ENCODE peak calls at places on chromosome 22, in eight cellular contexts. E is body of pancreas, Z is lung, N is mammary epithelial cell, J is tibial nerve, U is psoas muscle, D is tibial artery, K is neural progenitor cell. C is an unnamed sample.

GRCh38 chr22:30212363-30212995 is 34.1 kb downstream of the LIF start:
- DNase-seq in E (peak; percentile 92), Z (peak; percentile 89), N (peak; percentile 99), J (peak; percentile 46), U (peak; percentile 69), D (peak; percentile 81), K (no peak), C (peak; percentile 75)

GRCh38 chr22:35984776-35985175 is 43.8 kb downstream of the RBFOX2 start:
- DNase-seq in E (no peak), Z (no peak), N (no peak), J (no peak), U (no peak), D (no peak), K (no peak), C (no peak)

GRCh38 chr22:47810505-47811500 is 1048.4 kb downstream of the TBC1D22A start:
- DNase-seq in E (no peak), Z (no peak), N (no peak), J (no peak), U (no peak), D (no peak), K (no peak), C (no peak)

GRCh38 chr22:35456757-35457156 is 56.8 kb downstream of the MCM5 start:
- DNase-seq in E (no peak), Z (no peak), N (no peak), J (no peak), U (no peak), D (no peak), K (no peak), C (no peak)

GRCh38 chr22:36299295-36299694 is 46.4 kb downstream of the APOL1 start:
- DNase-seq in E (no peak), Z (no peak), N (no peak), J (no peak), U (no peak), D (no peak), K (no peak), C (no peak)

GRCh38 chr22:46896166-46896565 is 133.7 kb downstream of the TBC1D22A start:
- DNase-seq in E (no peak), Z (no peak), N (no peak), J (no peak), U (no peak), D (no peak), K (no peak), C (no peak)

GRCh38 chr22:29260601-29261315 is 7.0 kb downstream of the RHBDD3 start:
- DNase-seq in E (peak; percentile 86), Z (no peak), N (no peak), J (no peak), U (no peak), D (no peak), K (no peak), C (no peak)

GRCh38 chr22:46894081-46894671 is 131.7 kb downstream of the TBC1D22A start:
- DNase-seq in E (no peak), Z (no peak), N (no peak), J (no peak), U (no peak), D (no peak), K (no peak), C (no peak)

GRCh38 chr22:24977370-24978230 is 25.1 kb downstream of the KIAA1671 start:
- DNase-seq in E (peak; percentile 54), Z (no peak), N (no peak), J (peak; percentile 55), U (peak; percentile 43), D (peak; percentile 66), K (peak; percentile 49), C (no peak)

GRCh38 chr22:48705159-48705916 is 1122.3 kb downstream of the BRD1 start:
- DNase-seq in E (no peak), Z (no peak), N (no peak), J (no peak), U (no peak), D (no peak), K (peak; percentile 45), C (no peak)

GRCh38 chr22:45880732-45881523 is 96.0 kb downstream of the WNT7B start:
- DNase-seq in E (peak; percentile 12), Z (no peak), N (no peak), J (no peak), U (no peak), D (no peak), K (peak; percentile 55), C (no peak)

GRCh38 chr22:21937821-21938070 is 14.9 kb downstream of the PPM1F start:
- DNase-seq in E (no peak), Z (peak; percentile 81), N (peak; percentile 83), J (no peak), U (peak; percentile 86), D (no peak), K (no peak), C (no peak)

GRCh38 chr22:29512031-29512430 is 32.0 kb downstream of the NEFH start:
- DNase-seq in E (no peak), Z (no peak), N (no peak), J (no peak), U (no peak), D (no peak), K (no peak), C (no peak)

GRCh38 chr22:49512471-49512870 is 315.2 kb downstream of the BRD1 start:
- DNase-seq in E (no peak), Z (no peak), N (no peak), J (no peak), U (no peak), D (no peak), K (no peak), C (no peak)

GRCh38 chr22:27523711-27524110 is 277.8 kb downstream of the MN1 start:
- DNase-seq in E (no peak), Z (no peak), N (no peak), J (no peak), U (no peak), D (no peak), K (no peak), C (no peak)
- H3K4me3 ChIP-seq in E (no peak overlapping the region), Z (no peak overlapping the region), N (no peak overlapping the region), J (no peak overlapping the region), U (no peak overlapping the region), D (no peak overlapping the region), K (no peak overlapping the region), C (no peak overlapping the region)

DNA sequence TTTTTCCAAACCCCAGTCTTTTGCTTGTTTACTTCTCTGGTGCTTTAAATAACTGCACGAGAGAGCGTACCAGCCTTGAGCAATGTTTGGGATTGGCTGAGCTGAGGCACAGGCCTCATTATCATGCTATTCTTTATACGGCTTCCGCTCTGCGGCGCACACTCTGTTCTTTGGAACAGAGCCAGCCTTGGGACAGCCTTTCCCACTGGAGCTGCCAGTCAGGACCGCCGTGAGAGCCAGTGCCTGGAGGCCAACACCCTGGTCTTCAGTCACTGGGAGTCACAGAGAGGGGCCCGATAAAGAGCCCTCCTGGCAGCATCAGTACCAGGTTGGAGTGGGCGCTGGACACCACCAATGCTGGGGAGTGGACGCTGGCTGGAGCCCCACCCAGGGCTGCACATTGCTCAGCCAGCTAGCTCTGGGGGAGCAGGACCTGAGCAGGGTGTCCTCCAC is 125.6 kb downstream of the BCR start:
- DNase-seq in E (peak; percentile 64), Z (peak; percentile 64), N (no peak), J (peak; percentile 64), U (peak; percentile 63), D (peak; percentile 91), K (no peak), C (no peak)
- H3K4me3 ChIP-seq in E (no peak overlapping the region), Z (no peak overlapping the region), N (no peak overlapping the region), J (no peak overlapping the region), U (no peak overlapping the region), D (peak overlapping the region; percentile 34), K (no peak overlapping the region), C (no peak overlapping the region)

DNA sequence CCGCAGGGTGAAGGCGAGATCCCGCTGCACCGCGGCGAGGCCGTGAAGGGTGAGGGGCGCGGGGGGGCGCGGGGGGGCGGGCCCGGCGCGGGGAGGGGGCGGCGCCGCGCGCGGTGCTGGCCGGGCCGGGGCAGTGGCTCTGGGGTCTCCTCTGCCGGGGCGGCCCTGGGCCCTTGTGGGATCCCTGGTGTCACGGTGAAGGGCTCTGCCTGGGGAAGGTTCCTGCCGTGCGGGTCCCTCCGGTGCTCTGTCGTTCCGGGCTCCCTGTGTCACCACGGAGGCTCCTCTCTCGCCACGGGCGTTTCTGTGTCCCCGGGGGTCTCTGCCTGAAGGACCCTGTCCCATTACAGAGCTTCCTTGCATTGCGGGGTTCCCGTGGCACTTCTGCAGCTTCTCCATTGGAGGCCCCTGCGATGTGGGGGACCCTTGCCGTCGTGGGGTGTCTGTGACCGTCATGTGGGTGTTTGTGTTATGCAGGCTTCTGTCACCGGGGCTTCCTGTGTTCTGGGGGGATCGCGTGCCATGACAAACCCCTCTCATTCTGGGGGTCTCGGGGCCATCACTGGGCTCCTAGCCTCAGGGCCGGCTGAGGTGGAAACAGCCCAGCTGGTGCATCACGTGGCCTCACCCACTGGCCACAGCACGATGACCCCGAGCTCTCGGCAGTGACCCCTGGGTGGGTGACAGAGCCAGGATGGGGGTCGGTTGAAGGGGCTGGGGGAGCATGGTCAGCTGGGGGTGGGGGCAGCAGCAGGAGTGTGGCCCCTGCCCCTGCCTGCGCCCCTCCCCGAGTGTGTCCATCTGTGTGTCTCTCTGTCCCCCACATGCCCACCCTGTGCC is 25.3 kb downstream of the SHANK3 start:
- DNase-seq in E (peak; percentile 10), Z (no peak), N (no peak), J (no peak), U (peak; percentile 19), D (no peak), K (no peak), C (no peak)
- H3K4me3 ChIP-seq in E (no peak overlapping the region), Z (no peak overlapping the region), N (peak overlapping the region; percentile 21), J (peak overlapping the region; percentile 5), U (peak overlapping the region; percentile 52), D (peak overlapping the region; percentile 36), K (peak overlapping the region; percentile 53), C (peak overlapping the region; percentile 56)

GRCh38 chr22:19756288-19757128 is 4.1 kb upstream of the TBX1 start:
- DNase-seq in E (peak; percentile 66), Z (peak; percentile 61), N (peak; percentile 48), J (no peak), U (no peak), D (no peak), K (peak; percentile 74), C (no peak)
- H3K4me3 ChIP-seq in E (no peak overlapping the region), Z (no peak overlapping the region), N (no peak overlapping the region), J (peak overlapping the region; percentile 11), U (peak overlapping the region; percentile 30), D (peak overlapping the region; percentile 26), K (peak overlapping the region; percentile 19), C (no peak overlapping the region)

DNA sequence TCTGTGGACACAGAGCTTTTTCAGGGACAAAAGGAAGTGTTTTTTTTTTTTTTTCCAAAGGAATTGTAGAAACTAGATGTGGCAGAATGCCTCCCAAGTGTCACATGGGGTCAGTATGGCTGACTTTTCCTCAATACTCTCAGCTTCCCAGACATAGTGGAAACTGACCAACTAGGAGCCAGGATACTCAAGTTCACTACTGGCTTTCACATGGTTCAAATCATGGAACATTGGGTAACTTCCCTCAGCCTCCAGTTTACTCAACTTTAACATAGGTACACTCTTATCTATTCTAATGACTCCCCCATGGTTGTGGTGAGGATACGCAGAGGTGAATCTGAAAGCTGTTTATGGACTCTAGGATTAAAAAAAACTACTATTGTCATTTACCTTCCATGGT is 1.4 kb downstream of the SLC5A1 start:
- DNase-seq in E (no peak), Z (no peak), N (no peak), J (no peak), U (no peak), D (no peak), K (no peak), C (no peak)
- H3K4me3 ChIP-seq in E (no peak overlapping the region), Z (no peak overlapping the region), N (no peak overlapping the region), J (no peak overlapping the region), U (no peak overlapping the region), D (no peak overlapping the region), K (no peak overlapping the region), C (no peak overlapping the region)